ENCODE peak calls at places on chromosomes 3 and 15, in ten cellular contexts. Z is brain microvascular endothelial cell, F is chondrocyte, P is H9, W is transverse colon, G is body of pancreas, X is cardiac muscle cell, J is epithelial cell of esophagus, U is tibial nerve, Q is progenitor cell of endocrine pancreas. D is an unnamed sample.

GRCh38 chr3:185312006-185312405 is 50.9 kb upstream of the MAP3K13 start:
- DNase-seq in Z (no peak), F (no peak), P (no peak), W (peak; percentile 38), G (peak; percentile 33), X (no peak), J (peak; percentile 29), U (no peak), Q (no peak), D (no peak)

GRCh38 chr3:187746479-187747335 is 1.4 kb upstream of the BCL6 start:
- DNase-seq in Z (peak; percentile 42), F (no peak), P (no peak), W (no peak), G (peak; percentile 55), X (peak; percentile 65), J (peak; percentile 45), U (no peak), Q (no peak), D (peak; percentile 8)

GRCh38 chr3:13484861-13485590 is 4.9 kb downstream of the HDAC11 start:
- DNase-seq in Z (peak; percentile 9), F (peak; percentile 80), P (no peak), W (peak; percentile 93), G (peak; percentile 95), X (peak; percentile 74), J (peak; percentile 89), U (peak; percentile 42), Q (no peak), D (peak; percentile 34)

GRCh38 chr3:177451940-177452484 is 254.7 kb upstream of the TBL1XR1 start:
- DNase-seq in Z (peak; percentile 55), F (no peak), P (no peak), W (no peak), G (no peak), X (peak; percentile 73), J (peak; percentile 79), U (no peak), Q (no peak), D (peak; percentile 67)

GRCh38 chr3:186425788-186426730 is 64.0 kb upstream of the DGKG start:
- DNase-seq in Z (peak; percentile 59), F (no peak), P (no peak), W (no peak), G (no peak), X (peak; percentile 51), J (peak; percentile 62), U (no peak), Q (no peak), D (peak; percentile 85)

GRCh38 chr3:27728195-27729087 is 6.3 kb upstream of the EOMES start:
- DNase-seq in Z (no peak), F (no peak), P (peak; percentile 93), W (no peak), G (no peak), X (no peak), J (no peak), U (no peak), Q (no peak), D (no peak)

GRCh38 chr15:82933576-82933975 is 18.9 kb downstream of the HOMER2 start:
- DNase-seq in Z (no peak), F (no peak), P (no peak), W (no peak), G (no peak), X (no peak), J (peak; percentile 61), U (no peak), Q (no peak), D (no peak)

GRCh38 chr3:110791971-110792370 is 279.6 kb upstream of the NECTIN3 start:
- DNase-seq in Z (no peak), F (no peak), P (no peak), W (no peak), G (no peak), X (no peak), J (peak; percentile 40), U (no peak), Q (no peak), D (no peak)

GRCh38 chr3:184154909-184155643 is at the start of gene DVL3:
- DNase-seq in Z (peak; percentile 22), F (no peak), P (peak; percentile 59), W (peak; percentile 77), G (peak; percentile 81), X (peak; percentile 80), J (peak; percentile 56), U (peak; percentile 33), Q (peak; percentile 45), D (peak; percentile 33)

GRCh38 chr3:55701997-55702396 is 214.9 kb upstream of the WNT5A start:
- DNase-seq in Z (no peak), F (no peak), P (no peak), W (no peak), G (no peak), X (no peak), J (no peak), U (no peak), Q (no peak), D (no peak)

GRCh38 chr15:25795712-25796111 is 67.4 kb downstream of the ATP10A start:
- DNase-seq in Z (no peak), F (no peak), P (peak; percentile 12), W (no peak), G (no peak), X (no peak), J (no peak), U (no peak), Q (no peak), D (no peak)

GRCh38 chr3:58530354-58530865 is 6.6 kb downstream of the ACOX2 start:
- DNase-seq in Z (no peak), F (no peak), P (no peak), W (no peak), G (no peak), X (no peak), J (no peak), U (no peak), Q (no peak), D (no peak)

GRCh38 chr3:13325092-13325491 is 95.0 kb downstream of the NUP210 start:
- DNase-seq in Z (no peak), F (no peak), P (no peak), W (peak; percentile 39), G (no peak), X (no peak), J (no peak), U (no peak), Q (no peak), D (no peak)

GRCh38 chr3:150129181-150129580 is 158.5 kb upstream of the PFN2 start:
- DNase-seq in Z (no peak), F (no peak), P (no peak), W (no peak), G (no peak), X (peak; percentile 11), J (no peak), U (no peak), Q (no peak), D (no peak)

GRCh38 chr15:59165726-59166125 is 40.9 kb upstream of the LDHAL6B start:
- DNase-seq in Z (no peak), F (no peak), P (no peak), W (no peak), G (no peak), X (peak; percentile 22), J (peak; percentile 93), U (no peak), Q (no peak), D (no peak)

GRCh38 chr3:45170071-45170470 is 23.9 kb upstream of the CDCP1 start:
- DNase-seq in Z (no peak), F (no peak), P (no peak), W (peak; percentile 50), G (peak; percentile 18), X (no peak), J (no peak), U (no peak), Q (no peak), D (no peak)

GRCh38 chr15:71422530-71423259 is 307.4 kb downstream of the THSD4 start:
- DNase-seq in Z (no peak), F (no peak), P (no peak), W (no peak), G (no peak), X (no peak), J (no peak), U (no peak), Q (no peak), D (no peak)

GRCh38 chr15:73130830-73131229 is 78.6 kb downstream of the NEO1 start:
- DNase-seq in Z (no peak), F (peak; percentile 27), P (no peak), W (no peak), G (no peak), X (no peak), J (no peak), U (no peak), Q (no peak), D (no peak)

GRCh38 chr3:153439780-153440179 is 277.8 kb downstream of the RAP2B start:
- DNase-seq in Z (no peak), F (no peak), P (no peak), W (no peak), G (no peak), X (no peak), J (peak; percentile 9), U (no peak), Q (no peak), D (no peak)
- TF ChIP-seq CTCF in Z (peak; percentile 12), F (peak; percentile 49), P (no peak), W (no peak), G (no peak), X (no peak), J (peak; percentile 22), U (no peak), Q (no peak), D (peak; percentile 64)

DNA sequence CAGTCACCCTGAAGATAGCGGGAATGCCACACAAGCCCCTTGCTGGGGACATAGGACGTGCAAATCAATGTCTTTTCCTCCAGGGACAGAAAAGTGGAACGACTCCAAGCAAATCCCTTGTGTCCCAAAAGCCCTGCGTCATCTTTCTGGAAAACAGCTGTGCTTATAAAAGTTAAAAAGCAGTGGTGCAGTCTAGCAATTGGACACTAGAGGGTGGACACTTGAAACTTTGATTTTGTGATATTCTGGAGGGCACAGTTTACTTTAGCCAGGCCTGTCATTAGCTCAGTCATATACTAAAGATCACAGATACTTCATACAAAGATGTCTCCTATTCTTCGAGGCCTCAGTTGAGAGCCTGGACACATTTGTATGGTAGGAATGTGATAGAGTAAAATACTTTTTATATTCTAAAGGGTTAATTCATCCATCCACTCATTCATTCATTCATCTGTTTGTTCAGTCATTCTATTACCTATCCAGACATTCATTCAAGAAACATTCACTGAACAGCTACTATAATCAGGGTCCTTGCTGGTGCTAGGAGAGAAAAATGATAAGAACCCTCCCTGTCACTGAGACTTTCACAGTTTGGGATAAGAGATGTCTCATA is 63.8 kb upstream of the ANKRD34C start:
- DNase-seq in Z (peak; percentile 23), F (no peak), P (no peak), W (no peak), G (no peak), X (peak; percentile 14), J (peak; percentile 5), U (no peak), Q (no peak), D (peak; percentile 8)
- TF ChIP-seq CTCF in Z (peak; percentile 63), F (peak; percentile 81), P (peak; percentile 50), W (no peak), G (no peak), X (peak; percentile 51), J (peak; percentile 40), U (no peak), Q (peak; percentile 60), D (peak; percentile 71)

GRCh38 chr15:63308947-63309346 is 31.5 kb downstream of the APH1B start:
- DNase-seq in Z (no peak), F (no peak), P (no peak), W (no peak), G (no peak), X (no peak), J (peak; percentile 26), U (no peak), Q (no peak), D (no peak)
- TF ChIP-seq CTCF in Z (no peak), F (no peak), P (no peak), W (no peak), G (no peak), X (no peak), J (no peak), U (no peak), Q (no peak), D (no peak)

GRCh38 chr3:74139648-74140047 is 474.8 kb downstream of the CNTN3 start:
- DNase-seq in Z (no peak), F (no peak), P (no peak), W (no peak), G (no peak), X (no peak), J (no peak), U (no peak), Q (no peak), D (peak; percentile 3)
- TF ChIP-seq CTCF in Z (no peak), F (peak; percentile 61), P (peak; percentile 53), W (no peak), G (no peak), X (no peak), J (no peak), U (no peak), Q (peak; percentile 33), D (peak; percentile 64)